ENCODE peak calls at places on chromosomes 6 and 20, in nine cellular contexts. K, O, H, S, I, J, E, W and B are unnamed samples.

GRCh38 chr20:2932497-2932896 is 59.2 kb downstream of the PTPRA start:
- DNase-seq in S (no peak), W (peak; percentile 10), E (no peak), I (no peak), O (no peak), K (no peak), H (no peak), J (no peak), B (no peak)

GRCh38 chr6:15901141-15902115 is 227.5 kb upstream of the MYLIP start:
- DNase-seq in I (no peak), H (no peak), K (peak; percentile 56), S (peak; percentile 37), J (no peak), W (no peak), O (no peak), E (no peak), B (no peak)

GRCh38 chr6:37242429-37243052 is 15.0 kb upstream of the TBC1D22B start:
- DNase-seq in I (peak; percentile 99), K (peak; percentile 87), J (no peak), H (no peak), E (no peak), O (no peak), S (peak; percentile 98), W (peak; percentile 99), B (no peak)

GRCh38 chr20:47788741-47789080 is 3.4 kb upstream of the SULF2 start:
- DNase-seq in O (no peak), W (no peak), H (no peak), E (no peak), I (no peak), S (no peak), J (no peak), K (no peak), B (no peak)

GRCh38 chr6:137699036-137699683 is 167.9 kb upstream of the TNFAIP3 start:
- DNase-seq in I (no peak), W (no peak), J (no peak), O (no peak), S (no peak), E (no peak), K (no peak), H (no peak), B (no peak)

GRCh38 chr20:17614176-17614811 is 44.4 kb downstream of the DSTN start:
- DNase-seq in J (peak; percentile 64), W (peak; percentile 69), K (peak; percentile 14), H (no peak), O (no peak), E (no peak), I (peak; percentile 70), S (peak; percentile 63), B (peak; percentile 69)

GRCh38 chr6:21469213-21469612 is 124.3 kb upstream of the SOX4 start:
- DNase-seq in H (no peak), I (no peak), W (no peak), S (no peak), K (no peak), J (no peak), E (no peak), O (no peak), B (no peak)

GRCh38 chr20:19741914-19742313 is 16.1 kb upstream of the RIN2 start:
- DNase-seq in W (no peak), E (no peak), J (no peak), O (no peak), I (no peak), K (no peak), S (no peak), H (no peak), B (no peak)

GRCh38 chr20:59775221-59776055 is 158.0 kb downstream of the SYCP2 start:
- DNase-seq in E (no peak), I (no peak), O (no peak), S (no peak), K (no peak), H (no peak), J (no peak), W (no peak), B (peak; percentile 55)

GRCh38 chr6:34934516-34934915 is 45.5 kb downstream of the ANKS1A start:
- DNase-seq in E (no peak), I (peak; percentile 56), S (peak; percentile 96), O (no peak), H (no peak), K (peak; percentile 16), J (no peak), W (peak; percentile 26), B (no peak)

GRCh38 chr6:16653226-16653625 is 108.0 kb downstream of the ATXN1 start:
- DNase-seq in H (no peak), S (no peak), O (no peak), I (no peak), J (no peak), E (no peak), W (no peak), K (no peak), B (no peak)

GRCh38 chr6:30810813-30811329 is 66.5 kb upstream of the IER3 start:
- DNase-seq in I (no peak), S (no peak), O (no peak), K (peak; percentile 91), E (no peak), J (no peak), W (no peak), H (no peak), B (no peak)

GRCh38 chr6:147870745-147871144 is 362.3 kb downstream of the SAMD5 start:
- DNase-seq in W (no peak), I (no peak), K (no peak), E (no peak), S (no peak), H (no peak), J (no peak), O (no peak), B (no peak)

GRCh38 chr6:53671111-53671510 is 5.6 kb upstream of the KLHL31 start:
- DNase-seq in O (no peak), I (peak; percentile 11), K (no peak), H (no peak), W (no peak), J (no peak), S (no peak), E (no peak), B (no peak)

GRCh38 chr20:32727663-32728062 is 15.6 kb downstream of the COMMD7 start:
- DNase-seq in E (no peak), J (no peak), K (no peak), I (peak; percentile 76), O (no peak), W (peak; percentile 74), H (no peak), S (peak; percentile 64), B (no peak)

DNA sequence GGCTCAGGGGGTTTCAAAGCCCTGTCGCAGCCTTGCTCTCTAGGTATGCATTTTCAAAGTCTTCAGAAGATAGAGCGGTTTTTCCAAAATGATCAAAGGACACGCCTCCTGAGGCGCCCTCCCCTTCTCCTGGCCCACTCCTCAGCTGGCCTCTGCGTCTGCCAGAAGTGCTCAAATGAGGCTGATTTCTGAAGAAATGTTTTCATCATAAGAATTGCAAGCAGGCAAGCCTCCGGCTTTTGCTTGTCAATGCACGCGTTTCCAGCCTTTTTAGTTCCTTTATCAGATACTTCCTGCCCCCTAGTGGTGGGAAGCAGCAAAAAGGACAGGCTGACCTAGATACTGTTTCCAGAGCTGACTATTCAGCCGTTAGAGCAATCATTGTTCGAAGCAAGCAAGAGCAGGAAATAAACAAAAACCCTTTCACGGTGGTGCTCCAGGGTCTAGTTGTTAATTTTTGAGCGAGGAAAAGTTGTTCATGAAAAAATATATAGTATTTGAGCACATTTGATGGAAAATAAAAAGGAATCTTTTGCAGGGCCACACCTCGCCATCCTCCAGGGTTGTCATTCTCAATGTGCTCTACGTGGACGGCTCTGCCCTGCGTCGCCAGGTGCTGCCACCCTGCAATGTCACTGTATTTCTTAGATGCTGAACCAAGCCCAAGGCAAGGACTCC is 93.4 kb upstream of the ASF1A start:
- DNase-seq in S (peak; percentile 93), J (peak; percentile 82), O (peak; percentile 81), E (peak; percentile 63), K (peak; percentile 71), H (peak; percentile 41), I (peak; percentile 92), W (peak; percentile 87), B (peak; percentile 79)
- TF ChIP-seq CTCF in S (peak; percentile 89), J (peak; percentile 95), O (peak; percentile 85), E (peak; percentile 89), K (peak; percentile 85), H (peak; percentile 85), I (peak; percentile 86), W (peak; percentile 92), B (peak; percentile 96)

GRCh38 chr6:141874930-141875602 is 257.7 kb upstream of the GJE1 start:
- DNase-seq in O (no peak), S (peak; percentile 69), E (no peak), K (no peak), W (peak; percentile 69), J (no peak), H (no peak), I (peak; percentile 70), B (no peak)
- TF ChIP-seq CTCF in O (no peak), S (no peak), E (no peak), K (no peak), W (no peak), J (no peak), H (no peak), I (no peak), B (no peak)

GRCh38 chr6:95128439-95128838 is 448.9 kb upstream of the MANEA start:
- DNase-seq in J (no peak), O (no peak), I (no peak), S (no peak), H (no peak), K (no peak), E (no peak), W (no peak), B (no peak)

DNA sequence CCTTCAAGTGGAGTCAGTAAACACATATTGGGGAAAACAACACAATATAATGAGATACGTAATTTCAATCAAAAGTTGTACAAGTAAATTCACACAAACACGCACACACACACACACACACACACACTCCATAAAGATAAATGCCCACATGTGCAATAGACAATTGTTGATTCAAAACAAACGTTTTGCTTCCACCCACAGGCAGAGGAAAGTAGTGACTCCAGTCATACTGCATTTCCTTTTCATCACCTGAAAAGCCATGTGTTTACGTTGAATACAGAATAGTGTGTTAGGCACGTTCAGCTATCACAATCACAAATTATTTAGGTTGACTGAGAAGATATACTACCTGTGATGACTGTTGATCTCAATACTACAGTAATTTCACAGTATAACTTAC is 443.8 kb upstream of the MANEA start:
- DNase-seq in I (peak; percentile 24), O (no peak), J (no peak), W (no peak), K (peak; percentile 10), S (no peak), E (no peak), H (no peak), B (no peak)
- TF ChIP-seq CTCF in I (peak; percentile 22), O (no peak), J (no peak), W (no peak), K (peak; percentile 62), S (peak; percentile 17), E (no peak), H (peak; percentile 35), B (peak; percentile 44)

DNA sequence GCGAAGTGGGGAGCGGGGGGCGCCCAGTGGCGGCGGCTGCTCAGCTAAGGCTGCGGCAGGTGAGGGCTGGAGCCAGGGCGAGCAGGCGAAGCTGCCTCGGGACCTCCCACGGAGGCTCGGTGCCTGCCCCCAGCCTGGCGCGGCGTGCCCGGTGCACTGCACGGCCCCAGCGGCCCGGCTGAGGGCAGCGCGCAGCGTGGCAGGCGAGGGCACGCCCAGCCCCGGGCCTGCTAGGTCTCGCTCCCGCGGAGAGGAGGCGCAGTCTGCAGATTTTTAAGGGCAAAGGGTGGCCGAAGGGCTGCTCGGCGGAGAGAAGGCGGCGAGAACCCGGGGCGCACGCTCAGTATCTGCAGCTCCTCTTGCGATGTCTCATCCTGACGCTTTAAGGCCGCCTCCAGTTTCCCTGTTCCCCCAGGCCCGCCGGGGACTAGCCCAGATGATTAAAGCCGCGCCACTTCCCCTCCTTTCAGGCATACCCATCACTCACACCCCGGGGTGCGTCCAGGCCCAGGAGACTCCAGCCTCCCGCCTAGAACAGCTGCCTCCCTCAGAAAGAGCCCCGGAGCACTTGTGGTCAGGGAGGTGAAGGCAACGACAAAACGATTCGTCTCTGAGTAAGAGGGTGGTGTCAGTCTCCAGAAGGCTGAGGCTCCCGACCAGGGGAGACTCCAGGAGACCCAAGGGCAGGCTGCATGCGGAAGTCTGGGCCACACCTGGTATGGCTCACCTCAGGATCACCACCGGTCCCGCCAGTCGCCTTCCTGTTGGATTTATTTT is at the start of gene FERMT1:
- DNase-seq in I (peak; percentile 66), K (peak; percentile 88), E (no peak), J (peak; percentile 70), H (peak; percentile 54), O (peak; percentile 71), W (peak; percentile 55), S (peak; percentile 73), B (peak; percentile 77)
- TF ChIP-seq CTCF in I (no peak), K (peak; percentile 50), E (no peak), J (no peak), H (peak; percentile 48), O (no peak), W (peak; percentile 13), S (peak; percentile 18), B (peak; percentile 36)